ENCODE peak calls at places on chromosomes 1 and 21, in seven cellular contexts. R is H9, X is neuronal stem cell, B is IMR-90, A is H1, S is mesenchymal stem cell, L is trophoblast cell. Q is an unnamed sample.

GRCh38 chr1:171446396-171446795 is 38.9 kb upstream of the PRRC2C start:
- DNase-seq in S (no peak), R (no peak), L (no peak), X (no peak), B (no peak), A (no peak), Q (no peak)

GRCh38 chr1:86926886-86927285 is 12.5 kb downstream of the HS2ST1 start:
- DNase-seq in L (peak), S (no peak), A (no peak), B (no peak), X (no peak), R (no peak), Q (no peak)

GRCh38 chr1:182450087-182450486 is at the start of gene RGSL1:
- DNase-seq in X (no peak), R (no peak), A (no peak), S (no peak), L (no peak), B (no peak), Q (peak)

GRCh38 chr1:246689409-246689997 is 34.7 kb upstream of the SCCPDH start:
- DNase-seq in L (peak), B (peak), A (peak), X (peak), S (peak), R (peak), Q (peak)

GRCh38 chr1:115469703-115470476 is 131.8 kb upstream of the NGF start:
- DNase-seq in R (peak), B (peak), L (peak), X (peak), S (peak), A (peak), Q (peak)

GRCh38 chr1:44154049-44154448 is 12.6 kb upstream of the KLF18 start:
- DNase-seq in X (no peak), B (no peak), L (no peak), A (peak), S (no peak), R (no peak), Q (peak)

GRCh38 chr21:46295996-46296752 is 10.0 kb downstream of the YBEY start:
- DNase-seq in B (peak), S (no peak), X (no peak), L (peak), A (peak), R (peak), Q (peak)

GRCh38 chr1:67815303-67816095 is 17.8 kb downstream of the GNG12 start:
- DNase-seq in L (peak), B (no peak), S (no peak), R (no peak), X (no peak), A (no peak), Q (no peak)

GRCh38 chr1:156740307-156740678 is 595 bp downstream of the MRPL24 start:
- DNase-seq in X (no peak), L (no peak), A (no peak), B (no peak), R (no peak), S (no peak), Q (no peak)

GRCh38 chr1:226364129-226364899 is 43.6 kb downstream of the PARP1 start:
- DNase-seq in B (peak), S (no peak), R (no peak), L (peak), X (no peak), A (no peak), Q (peak)

GRCh38 chr1:100482167-100482566 is 55.8 kb upstream of the GPR88 start:
- DNase-seq in A (no peak), R (no peak), B (no peak), X (no peak), S (no peak), L (no peak), Q (no peak)

GRCh38 chr1:75616436-75617433 is 5.8 kb upstream of the SLC44A5 start:
- DNase-seq in L (no peak), A (peak), R (peak), X (peak), B (peak), S (peak), Q (peak)

GRCh38 chr1:183685112-183685713 is 32.1 kb upstream of the APOBEC4 start:
- DNase-seq in R (peak), A (no peak), X (peak), B (peak), L (peak), S (peak), Q (peak)

GRCh38 chr21:44949161-44950015 is 9.6 kb downstream of the SLX9 start:
- DNase-seq in L (peak), A (peak), R (peak), X (peak), S (peak), B (peak), Q (peak)

GRCh38 chr1:155085504-155086181 is 7.0 kb downstream of the EFNA3 start:
- DNase-seq in B (peak), S (peak), X (no peak), A (peak), R (no peak), L (peak), Q (peak)

GRCh38 chr1:15592285-15592684 is 7.4 kb upstream of the AGMAT start:
- DNase-seq in B (no peak), L (no peak), R (no peak), A (no peak), S (no peak), X (no peak), Q (no peak)

GRCh38 chr21:34884346-34884929 is 164.7 kb downstream of the RUNX1 start:
- DNase-seq in S (no peak), X (no peak), L (no peak), R (no peak), B (no peak), A (no peak), Q (no peak)
- H3K9ac ChIP-seq in S (peak), X (no peak), L (no peak), R (no peak), B (peak), A (no peak), Q (no peak)

GRCh38 chr1:41449326-41449921 is 35.1 kb downstream of the EDN2 start:
- DNase-seq in L (no peak), X (no peak), S (no peak), B (no peak), A (no peak), R (no peak), Q (peak)

GRCh38 chr1:41454406-41454805 is 30.1 kb downstream of the EDN2 start:
- DNase-seq in S (no peak), L (no peak), A (no peak), R (no peak), X (no peak), B (no peak), Q (no peak)

GRCh38 chr1:41455479-41456271 is 28.8 kb downstream of the EDN2 start:
- DNase-seq in S (peak), L (no peak), R (no peak), B (peak), A (no peak), X (no peak), Q (no peak)

GRCh38 chr1:41450747-41451285 is 33.7 kb downstream of the EDN2 start:
- DNase-seq in S (no peak), B (no peak), X (no peak), A (no peak), L (peak), R (no peak), Q (no peak)

GRCh38 chr1:41452704-41453350 is 31.7 kb downstream of the EDN2 start:
- DNase-seq in B (no peak), S (no peak), R (no peak), X (no peak), L (no peak), A (no peak), Q (no peak)
- H2AK5ac ChIP-seq in B (no peak), S (no peak), R (no peak), X (no peak), L (no peak), A (no peak), Q (no peak)

DNA sequence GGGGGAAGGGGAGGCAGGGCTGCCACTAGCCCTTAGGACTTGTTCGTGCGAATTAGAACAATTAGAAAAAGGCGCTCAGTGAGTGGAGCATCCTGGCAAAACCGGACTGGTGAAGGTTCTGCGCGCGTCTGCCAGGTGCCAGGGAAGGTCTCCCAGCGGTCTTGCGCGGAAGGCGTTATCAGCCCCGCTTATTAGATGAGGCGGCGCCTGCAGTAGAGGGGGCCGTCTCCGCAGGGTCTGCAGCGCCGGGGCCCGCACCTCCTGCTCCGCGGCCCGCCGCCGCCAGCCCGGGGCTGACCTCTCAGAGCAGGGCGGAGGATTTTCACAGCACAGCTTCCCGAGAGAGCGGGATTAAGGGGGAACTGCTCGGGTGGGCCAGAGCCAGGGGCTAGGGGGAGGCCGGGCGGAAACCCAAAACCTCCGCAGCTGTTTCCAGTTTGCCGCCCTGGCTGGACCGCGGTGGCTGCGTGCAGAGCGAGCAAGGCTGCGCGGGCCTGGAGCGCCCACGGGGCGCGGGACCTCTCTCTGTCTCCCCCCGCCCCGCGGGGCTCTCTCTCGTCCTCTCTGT is 155.2 kb downstream of the FOXD2 start:
- DNase-seq in B (no peak), A (peak), L (no peak), S (no peak), R (no peak), X (no peak), Q (peak)
- H3K9ac ChIP-seq in B (no peak), A (no peak), L (no peak), S (no peak), R (no peak), X (peak), Q (peak)

GRCh38 chr1:12142891-12143630 is 23.7 kb upstream of the TNFRSF1B start:
- DNase-seq in X (no peak), L (no peak), B (no peak), R (no peak), S (no peak), A (no peak), Q (no peak)

GRCh38 chr1:12141533-12141855 is 25.3 kb upstream of the TNFRSF1B start:
- DNase-seq in R (no peak), S (no peak), A (no peak), L (peak), X (no peak), B (no peak), Q (no peak)

GRCh38 chr1:12142141-12142823 is 24.5 kb upstream of the TNFRSF1B start:
- DNase-seq in X (peak), B (no peak), L (peak), A (no peak), S (no peak), R (no peak), Q (no peak)

GRCh38 chr1:12140016-12140415 is 26.8 kb upstream of the TNFRSF1B start:
- DNase-seq in A (no peak), R (no peak), X (no peak), B (no peak), S (no peak), L (no peak), Q (no peak)

GRCh38 chr1:12140676-12141532 is 25.9 kb upstream of the TNFRSF1B start:
- DNase-seq in X (no peak), R (no peak), S (no peak), A (no peak), L (no peak), B (no peak), Q (no peak)
- H2AK5ac ChIP-seq in X (peak), R (no peak), S (no peak), A (no peak), L (peak), B (no peak), Q (no peak)